ENCODE peak calls at places on chromosome 3, in six cellular contexts. One of them, this sample, is unnamed.
A peak's percentile ranks its signal among the peaks of the same experiment; 100 is the strongest.

GRCh38 chr3:89179355-89179997 is 72.1 kb downstream of the EPHA3 start:
- DNase-seq in H1: no peak
- DNase-seq in neuronal stem cell: no peak
- DNase-seq in H9: no peak
- DNase-seq in mesenchymal stem cell: peak; percentile 18
- DNase-seq in mesendoderm: no peak
- DNase-seq in this sample: no peak

GRCh38 chr3:77605308-77605707 is 565.4 kb downstream of the ROBO2 start:
- DNase-seq in mesenchymal stem cell: peak; percentile 0
- DNase-seq in mesendoderm: no peak
- DNase-seq in H1: no peak
- DNase-seq in H9: no peak
- DNase-seq in neuronal stem cell: no peak
- DNase-seq in this sample: no peak

GRCh38 chr3:146577662-146578061 is 27.5 kb downstream of the PLSCR5 start:
- DNase-seq in mesendoderm: peak; percentile 60
- DNase-seq in neuronal stem cell: no peak
- DNase-seq in mesenchymal stem cell: peak; percentile 61
- DNase-seq in H1: no peak
- DNase-seq in H9: no peak
- DNase-seq in this sample: peak; percentile 73

GRCh38 chr3:43774799-43775198 is 84.1 kb downstream of the ABHD5 start:
- DNase-seq in H9: no peak
- DNase-seq in mesendoderm: no peak
- DNase-seq in H1: no peak
- DNase-seq in neuronal stem cell: no peak
- DNase-seq in mesenchymal stem cell: no peak
- DNase-seq in this sample: no peak

GRCh38 chr3:170368921-170369320 is 11.4 kb downstream of the SKIL start:
- DNase-seq in mesenchymal stem cell: no peak
- DNase-seq in H1: no peak
- DNase-seq in H9: no peak
- DNase-seq in mesendoderm: no peak
- DNase-seq in neuronal stem cell: no peak
- DNase-seq in this sample: no peak

GRCh38 chr3:172777901-172778300 is 27.4 kb downstream of the ECT2 start:
- DNase-seq in mesenchymal stem cell: peak; percentile 40
- DNase-seq in mesendoderm: no peak
- DNase-seq in neuronal stem cell: no peak
- DNase-seq in H1: no peak
- DNase-seq in H9: no peak
- DNase-seq in this sample: no peak

GRCh38 chr3:142977399-142977728 is 13.9 kb upstream of the PAQR9 start:
- DNase-seq in neuronal stem cell: no peak
- DNase-seq in mesenchymal stem cell: no peak
- DNase-seq in H1: no peak
- DNase-seq in mesendoderm: no peak
- DNase-seq in H9: no peak
- DNase-seq in this sample: peak; percentile 24

GRCh38 chr3:38229036-38229435 is 36.6 kb upstream of the SLC22A13 start:
- DNase-seq in mesendoderm: no peak
- DNase-seq in H1: no peak
- DNase-seq in H9: no peak
- DNase-seq in neuronal stem cell: no peak
- DNase-seq in mesenchymal stem cell: no peak
- DNase-seq in this sample: no peak

GRCh38 chr3:106048946-106049481 is 180.2 kb upstream of the CBLB start:
- DNase-seq in neuronal stem cell: no peak
- DNase-seq in H9: no peak
- DNase-seq in mesenchymal stem cell: no peak
- DNase-seq in mesendoderm: no peak
- DNase-seq in H1: no peak
- DNase-seq in this sample: peak; percentile 14

GRCh38 chr3:162936706-162937105 is 1440.1 kb downstream of the OTOL1 start:
- DNase-seq in mesenchymal stem cell: no peak
- DNase-seq in neuronal stem cell: no peak
- DNase-seq in mesendoderm: peak; percentile 17
- DNase-seq in H1: no peak
- DNase-seq in H9: no peak
- DNase-seq in this sample: no peak

GRCh38 chr3:107662109-107662477 is 139.3 kb downstream of the BBX start:
- DNase-seq in H9: no peak
- DNase-seq in H1: no peak
- DNase-seq in mesenchymal stem cell: peak; percentile 77
- DNase-seq in mesendoderm: no peak
- DNase-seq in neuronal stem cell: no peak
- DNase-seq in this sample: peak; percentile 78

GRCh38 chr3:99545941-99546580 is 92.3 kb upstream of the COL8A1 start:
- DNase-seq in H9: no peak
- DNase-seq in mesendoderm: no peak
- DNase-seq in neuronal stem cell: no peak
- DNase-seq in mesenchymal stem cell: peak; percentile 59
- DNase-seq in H1: no peak
- DNase-seq in this sample: peak; percentile 45

GRCh38 chr3:171807129-171807675 is 3.1 kb downstream of the PLD1 start:
- DNase-seq in mesendoderm: no peak
- DNase-seq in neuronal stem cell: no peak
- DNase-seq in H1: no peak
- DNase-seq in mesenchymal stem cell: no peak
- DNase-seq in H9: no peak
- DNase-seq in this sample: no peak

GRCh38 chr3:179868715-179869114 is 168.0 kb downstream of the PEX5L start:
- DNase-seq in mesenchymal stem cell: no peak
- DNase-seq in H1: no peak
- DNase-seq in neuronal stem cell: no peak
- DNase-seq in H9: no peak
- DNase-seq in mesendoderm: no peak
- DNase-seq in this sample: no peak

GRCh38 chr3:52221563-52222318 is 3.7 kb downstream of the TLR9 start:
- DNase-seq in H9: peak; percentile 24
- DNase-seq in mesendoderm: no peak
- DNase-seq in mesenchymal stem cell: no peak
- DNase-seq in neuronal stem cell: no peak
- DNase-seq in H1: peak; percentile 44
- DNase-seq in this sample: no peak

GRCh38 chr3:51677358-51677757 is 6.3 kb downstream of the TEX264 start:
- DNase-seq in mesenchymal stem cell: no peak
- DNase-seq in H1: no peak
- DNase-seq in neuronal stem cell: no peak
- DNase-seq in H9: no peak
- DNase-seq in mesendoderm: no peak
- DNase-seq in this sample: no peak

GRCh38 chr3:8301977-8302589 is 199.5 kb upstream of the LMCD1 start:
- DNase-seq in mesendoderm: peak; percentile 75
- DNase-seq in mesenchymal stem cell: peak; percentile 56
- DNase-seq in H1: no peak
- DNase-seq in H9: no peak
- DNase-seq in neuronal stem cell: peak; percentile 32
- DNase-seq in this sample: peak; percentile 59

GRCh38 chr3:158568784-158569183 is 2.2 kb upstream of the MLF1 start:
- DNase-seq in neuronal stem cell: no peak
- DNase-seq in mesenchymal stem cell: peak; percentile 19
- DNase-seq in mesendoderm: no peak
- DNase-seq in H1: no peak
- DNase-seq in H9: no peak
- DNase-seq in this sample: no peak

GRCh38 chr3:107512108-107512507 is 10.7 kb upstream of the BBX start:
- DNase-seq in mesenchymal stem cell: no peak
- DNase-seq in mesendoderm: peak; percentile 61
- DNase-seq in neuronal stem cell: no peak
- DNase-seq in H9: no peak
- DNase-seq in H1: no peak
- DNase-seq in this sample: no peak

GRCh38 chr3:110881069-110881468 is 190.5 kb upstream of the NECTIN3 start:
- DNase-seq in mesendoderm: peak; percentile 51
- DNase-seq in H1: no peak
- DNase-seq in neuronal stem cell: no peak
- DNase-seq in H9: peak; percentile 50
- DNase-seq in mesenchymal stem cell: no peak
- DNase-seq in this sample: peak; percentile 54

GRCh38 chr3:45087155-45087554 is 59.0 kb downstream of the CDCP1 start:
- DNase-seq in mesenchymal stem cell: no peak
- DNase-seq in neuronal stem cell: no peak
- DNase-seq in H9: no peak
- DNase-seq in H1: no peak
- DNase-seq in mesendoderm: no peak
- DNase-seq in this sample: peak; percentile 27

GRCh38 chr3:148955544-148956346 is 35.6 kb upstream of the GYG1 start:
- DNase-seq in H1: peak; percentile 53
- DNase-seq in mesenchymal stem cell: peak; percentile 90
- DNase-seq in mesendoderm: peak; percentile 89
- DNase-seq in H9: no peak
- DNase-seq in neuronal stem cell: peak; percentile 43
- DNase-seq in this sample: peak; percentile 95

GRCh38 chr3:181725033-181725775 is 13.5 kb downstream of the SOX2 start:
- DNase-seq in H1: peak; percentile 46
- DNase-seq in mesenchymal stem cell: no peak
- DNase-seq in H9: no peak
- DNase-seq in neuronal stem cell: no peak
- DNase-seq in mesendoderm: no peak
- DNase-seq in this sample: no peak

GRCh38 chr3:52298147-52299098 is 10.8 kb downstream of the GLYCTK start:
- DNase-seq in H9: peak; percentile 44
- DNase-seq in mesendoderm: no peak
- DNase-seq in mesenchymal stem cell: peak; percentile 38
- DNase-seq in H1: no peak
- DNase-seq in neuronal stem cell: no peak
- DNase-seq in this sample: no peak

GRCh38 chr3:56823984-56824703 is 22.4 kb upstream of the ARHGEF3 start:
- DNase-seq in neuronal stem cell: no peak
- DNase-seq in H1: no peak
- DNase-seq in mesendoderm: no peak
- DNase-seq in H9: no peak
- DNase-seq in mesenchymal stem cell: no peak
- DNase-seq in this sample: no peak

GRCh38 chr3:127457094-127457475 is 133.4 kb downstream of the TPRA1 start:
- DNase-seq in H1: peak; percentile 77
- DNase-seq in H9: peak; percentile 74
- DNase-seq in mesenchymal stem cell: peak; percentile 46
- DNase-seq in neuronal stem cell: no peak
- DNase-seq in mesendoderm: peak; percentile 76
- DNase-seq in this sample: peak; percentile 60

GRCh38 chr3:160758929-160759577 is 3.0 kb downstream of the PPM1L start:
- DNase-seq in H1: no peak
- DNase-seq in neuronal stem cell: no peak
- DNase-seq in mesendoderm: no peak
- DNase-seq in mesenchymal stem cell: no peak
- DNase-seq in H9: no peak
- DNase-seq in this sample: no peak

GRCh38 chr3:149037684-149038083 is 46.3 kb downstream of the GYG1 start:
- DNase-seq in neuronal stem cell: no peak
- DNase-seq in H9: no peak
- DNase-seq in mesenchymal stem cell: no peak
- DNase-seq in H1: no peak
- DNase-seq in mesendoderm: no peak
- DNase-seq in this sample: no peak

GRCh38 chr3:43776101-43776500 is 85.4 kb downstream of the ABHD5 start:
- DNase-seq in neuronal stem cell: no peak
- DNase-seq in H1: no peak
- DNase-seq in H9: peak; percentile 15
- DNase-seq in mesenchymal stem cell: no peak
- DNase-seq in mesendoderm: no peak
- DNase-seq in this sample: no peak

GRCh38 chr3:127151992-127152391 is 40.9 kb upstream of the PRR23E start:
- DNase-seq in H1: no peak
- DNase-seq in mesendoderm: no peak
- DNase-seq in H9: no peak
- DNase-seq in neuronal stem cell: no peak
- DNase-seq in mesenchymal stem cell: no peak
- DNase-seq in this sample: peak; percentile 6

GRCh38 chr3:57735405-57735804 is 20.7 kb upstream of the SLMAP start:
- DNase-seq in H1: no peak
- DNase-seq in mesenchymal stem cell: no peak
- DNase-seq in neuronal stem cell: no peak
- DNase-seq in mesendoderm: no peak
- DNase-seq in H9: no peak
- DNase-seq in this sample: no peak

GRCh38 chr3:58874795-58875194 is 175.0 kb downstream of the CFAP20DC start:
- DNase-seq in H1: no peak
- DNase-seq in neuronal stem cell: no peak
- DNase-seq in H9: no peak
- DNase-seq in mesenchymal stem cell: no peak
- DNase-seq in mesendoderm: no peak
- DNase-seq in this sample: peak; percentile 62

GRCh38 chr3:169323580-169324453 is 339.7 kb downstream of the MECOM start:
- DNase-seq in mesendoderm: peak; percentile 44
- DNase-seq in mesenchymal stem cell: no peak
- DNase-seq in H1: no peak
- DNase-seq in H9: no peak
- DNase-seq in neuronal stem cell: no peak
- DNase-seq in this sample: peak; percentile 85

GRCh38 chr3:119660474-119661150 is at the start of gene POPDC2:
- DNase-seq in mesenchymal stem cell: peak; percentile 6
- DNase-seq in H9: no peak
- DNase-seq in mesendoderm: peak; percentile 33
- DNase-seq in neuronal stem cell: no peak
- DNase-seq in H1: no peak
- DNase-seq in this sample: no peak
- H3K18ac ChIP-seq in mesenchymal stem cell: no peak within 1 kb of the TSS
- H3K18ac ChIP-seq in H9: no peak within 1 kb of the TSS
- H3K18ac ChIP-seq in mesendoderm: no peak within 1 kb of the TSS
- H3K18ac ChIP-seq in neuronal stem cell: no peak within 1 kb of the TSS
- H3K18ac ChIP-seq in H1: no peak within 1 kb of the TSS
- H3K18ac ChIP-seq in this sample: no peak within 1 kb of the TSS

DNA sequence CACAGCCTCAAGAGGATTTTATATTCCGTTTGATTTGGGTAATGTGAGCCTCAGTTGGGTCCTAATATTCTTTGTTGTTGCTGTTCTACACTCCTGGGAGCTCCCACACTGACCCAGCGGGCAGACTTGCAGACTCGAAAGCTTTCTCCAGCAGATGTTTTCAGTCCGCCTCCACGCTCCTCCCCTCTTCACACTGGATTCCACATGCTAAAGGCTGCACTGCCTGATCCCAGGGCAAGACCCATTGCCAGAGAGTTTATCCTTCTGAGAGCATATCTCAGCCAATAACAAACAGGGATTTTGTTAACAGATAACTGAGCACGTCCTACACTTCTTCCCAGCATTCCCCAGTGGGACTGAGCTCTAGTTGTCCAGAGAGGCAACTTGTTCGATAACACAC is 8.0 kb upstream of the COL6A6 start:
- DNase-seq in H1: no peak
- DNase-seq in mesendoderm: no peak
- DNase-seq in H9: no peak
- DNase-seq in mesenchymal stem cell: no peak
- DNase-seq in neuronal stem cell: no peak
- DNase-seq in this sample: no peak
- H2BK15ac ChIP-seq in H1: no peak overlapping the region
- H2BK15ac ChIP-seq in mesendoderm: no peak overlapping the region
- H2BK15ac ChIP-seq in H9: no peak overlapping the region
- H2BK15ac ChIP-seq in mesenchymal stem cell: no peak overlapping the region
- H2BK15ac ChIP-seq in neuronal stem cell: no peak overlapping the region
- H2BK15ac ChIP-seq in this sample: no peak overlapping the region

GRCh38 chr3:30619318-30619717 is 12.9 kb downstream of the TGFBR2 start:
- DNase-seq in mesendoderm: no peak
- DNase-seq in H9: no peak
- DNase-seq in mesenchymal stem cell: no peak
- DNase-seq in neuronal stem cell: no peak
- DNase-seq in H1: no peak
- DNase-seq in this sample: no peak
- H3K18ac ChIP-seq in mesendoderm: no peak overlapping the region
- H3K18ac ChIP-seq in H9: no peak overlapping the region
- H3K18ac ChIP-seq in mesenchymal stem cell: peak overlapping the region; percentile 61
- H3K18ac ChIP-seq in neuronal stem cell: no peak overlapping the region
- H3K18ac ChIP-seq in H1: no peak overlapping the region
- H3K18ac ChIP-seq in this sample: no peak overlapping the region

GRCh38 chr3:138362536-138362935 is 14.2 kb downstream of the MRAS start:
- DNase-seq in mesendoderm: no peak
- DNase-seq in neuronal stem cell: no peak
- DNase-seq in H1: no peak
- DNase-seq in mesenchymal stem cell: no peak
- DNase-seq in H9: no peak
- DNase-seq in this sample: no peak
- H2BK15ac ChIP-seq in mesendoderm: no peak overlapping the region
- H2BK15ac ChIP-seq in neuronal stem cell: no peak overlapping the region
- H2BK15ac ChIP-seq in H1: no peak overlapping the region
- H2BK15ac ChIP-seq in mesenchymal stem cell: no peak overlapping the region
- H2BK15ac ChIP-seq in H9: no peak overlapping the region
- H2BK15ac ChIP-seq in this sample: no peak overlapping the region

This sample was measured in IMR-90.